ENCODE peak calls at places on chromosomes 11 and 22, in ten cellular contexts. N is tibial nerve, W is HepG2, J is brain microvascular endothelial cell, L is stomach, O is body of pancreas, S is heart left ventricle, G is SK-N-SH, R is upper lobe of right lung, K is fibroblast of lung. C is an unnamed sample.

GRCh38 chr22:30054764-30055069 is 25.5 kb upstream of the HORMAD2 start:
- DNase-seq in N (no peak), W (peak; percentile 92), J (no peak), L (peak; percentile 65), O (no peak), S (no peak), G (peak; percentile 46), R (no peak), K (no peak), C (no peak)

GRCh38 chr11:11396290-11397042 is 43.4 kb upstream of the CSNK2A3 start:
- DNase-seq in N (no peak), W (no peak), J (peak; percentile 84), L (no peak), O (no peak), S (no peak), G (no peak), R (no peak), K (peak; percentile 96), C (no peak)

GRCh38 chr11:95134491-95134890 is 44.8 kb downstream of the ENDOD1 start:
- DNase-seq in N (no peak), W (no peak), J (peak; percentile 63), L (no peak), O (no peak), S (no peak), G (no peak), R (no peak), K (peak; percentile 85), C (no peak)

GRCh38 chr11:120271672-120272071 is 31.7 kb downstream of the POU2F3 start:
- DNase-seq in N (no peak), W (no peak), J (no peak), L (no peak), O (no peak), S (no peak), G (no peak), R (no peak), K (no peak), C (no peak)

GRCh38 chr11:18527512-18527911 is 770 bp upstream of the TSG101 start:
- DNase-seq in N (no peak), W (no peak), J (peak; percentile 2), L (no peak), O (no peak), S (no peak), G (peak; percentile 10), R (no peak), K (peak; percentile 27), C (no peak)

GRCh38 chr11:124756753-124757227 is 4.7 kb upstream of the VSIG2 start:
- DNase-seq in N (no peak), W (no peak), J (no peak), L (no peak), O (no peak), S (no peak), G (no peak), R (no peak), K (no peak), C (no peak)

GRCh38 chr22:33210129-33210784 is 152.1 kb upstream of the SYN3 start:
- DNase-seq in N (no peak), W (peak; percentile 47), J (peak; percentile 11), L (no peak), O (peak; percentile 22), S (no peak), G (peak; percentile 68), R (no peak), K (peak; percentile 5), C (no peak)

GRCh38 chr11:17423533-17424310 is 35.3 kb upstream of the KCNJ11 start:
- DNase-seq in N (no peak), W (peak; percentile 58), J (no peak), L (peak; percentile 62), O (peak; percentile 87), S (no peak), G (no peak), R (no peak), K (no peak), C (no peak)

GRCh38 chr22:45475063-45475747 is 27.5 kb upstream of the FBLN1 start:
- DNase-seq in N (no peak), W (no peak), J (no peak), L (no peak), O (no peak), S (no peak), G (no peak), R (peak; percentile 20), K (no peak), C (no peak)

GRCh38 chr11:132898021-132898420 is 634.3 kb downstream of the OPCML start:
- DNase-seq in N (no peak), W (no peak), J (peak; percentile 76), L (no peak), O (no peak), S (no peak), G (no peak), R (no peak), K (peak; percentile 69), C (no peak)

GRCh38 chr11:33674035-33674814 is 26.4 kb downstream of the C11orf91 start:
- DNase-seq in N (no peak), W (no peak), J (peak; percentile 63), L (no peak), O (no peak), S (no peak), G (no peak), R (no peak), K (peak; percentile 91), C (no peak)

GRCh38 chr22:43812149-43812842 is at the start of gene EFCAB6:
- DNase-seq in N (peak; percentile 93), W (no peak), J (peak; percentile 88), L (peak; percentile 96), O (peak; percentile 95), S (peak; percentile 94), G (peak; percentile 90), R (peak; percentile 93), K (peak; percentile 89), C (peak; percentile 89)

GRCh38 chr11:72081184-72081644 is 564 bp downstream of the LRRC51 start:
- DNase-seq in N (no peak), W (no peak), J (no peak), L (peak; percentile 25), O (no peak), S (no peak), G (no peak), R (no peak), K (no peak), C (no peak)

GRCh38 chr22:24812950-24813349 is 6.9 kb downstream of the SGSM1 start:
- DNase-seq in N (no peak), W (no peak), J (no peak), L (no peak), O (no peak), S (no peak), G (no peak), R (no peak), K (no peak), C (no peak)

GRCh38 chr22:49996532-49997220 is 15.9 kb downstream of the IL17REL start:
- DNase-seq in N (no peak), W (no peak), J (no peak), L (no peak), O (no peak), S (no peak), G (no peak), R (peak; percentile 49), K (no peak), C (no peak)
- TF ChIP-seq CTCF in N (no peak), W (no peak), J (no peak), L (no peak), O (no peak), S (no peak), G (no peak), R (no peak), K (no peak), C (no peak)

DNA sequence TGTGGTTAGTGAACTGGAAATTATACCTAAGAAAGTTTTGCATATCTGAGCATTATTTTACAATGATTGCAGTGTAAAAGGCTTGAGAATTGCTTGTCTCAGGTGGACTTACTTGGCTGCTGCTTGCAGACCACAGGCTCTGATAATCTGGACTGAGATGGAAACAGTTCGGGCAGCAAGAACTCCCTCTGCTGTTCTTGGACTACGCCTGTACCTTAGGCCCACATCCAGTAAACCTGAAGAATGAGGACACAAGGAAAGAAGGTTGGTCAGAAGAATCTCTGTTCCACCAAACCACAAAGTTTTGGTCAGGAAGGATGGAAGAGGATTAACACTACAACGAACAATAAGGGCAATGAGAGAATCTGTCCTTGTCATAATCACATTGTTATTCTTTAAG is 80.1 kb downstream of the C2CD3 start:
- DNase-seq in N (no peak), W (peak; percentile 12), J (no peak), L (no peak), O (no peak), S (no peak), G (no peak), R (no peak), K (peak; percentile 33), C (peak; percentile 13)
- H3K36me3 ChIP-seq in N (no peaks in the 10 kb centered on the region), W (peaks cover 11% of the 10 kb centered on the region), J (peaks cover 19% of the 10 kb centered on the region), L (peaks cover 61% of the 10 kb centered on the region), O (no peaks in the 10 kb centered on the region), S (peaks cover 100% of the 10 kb centered on the region), G (peaks cover 35% of the 10 kb centered on the region), R (peaks cover 85% of the 10 kb centered on the region), K (peaks cover 4% of the 10 kb centered on the region), C (no peaks in the 10 kb centered on the region)

GRCh38 chr11:44740967-44741366 is 14.2 kb downstream of the TSPAN18 start:
- DNase-seq in N (no peak), W (no peak), J (no peak), L (no peak), O (no peak), S (no peak), G (no peak), R (no peak), K (no peak), C (no peak)

GRCh38 chr11:44741976-44742375 is 15.2 kb downstream of the TSPAN18 start:
- DNase-seq in N (no peak), W (no peak), J (no peak), L (no peak), O (no peak), S (no peak), G (no peak), R (no peak), K (no peak), C (no peak)

GRCh38 chr11:44743326-44743725 is 16.6 kb downstream of the TSPAN18 start:
- DNase-seq in N (no peak), W (no peak), J (no peak), L (no peak), O (no peak), S (no peak), G (no peak), R (peak; percentile 43), K (no peak), C (no peak)

GRCh38 chr11:44744160-44744559 is 17.4 kb downstream of the TSPAN18 start:
- DNase-seq in N (no peak), W (no peak), J (no peak), L (no peak), O (no peak), S (no peak), G (peak; percentile 72), R (peak; percentile 0), K (no peak), C (no peak)

DNA sequence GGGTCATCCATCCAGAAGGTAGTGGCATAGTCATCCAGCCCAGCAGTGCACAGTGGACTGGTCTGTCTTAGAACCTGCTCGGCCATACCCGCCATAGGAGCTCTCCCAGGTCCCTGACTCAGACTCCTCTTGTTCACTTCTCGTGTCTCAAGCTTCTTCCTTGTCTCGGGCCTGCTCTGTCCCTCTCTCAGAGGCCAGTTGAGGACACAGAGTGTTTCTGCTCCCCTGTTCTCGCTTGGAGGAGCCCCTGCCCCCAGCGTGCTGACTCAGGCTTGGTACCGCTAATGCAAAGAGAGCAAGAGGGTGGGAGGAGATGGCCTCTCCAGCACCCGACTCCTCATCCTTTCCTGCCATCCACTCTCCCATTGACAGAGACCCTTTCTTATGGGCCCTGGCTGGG is 15.7 kb downstream of the TSPAN18 start:
- DNase-seq in N (no peak), W (no peak), J (no peak), L (no peak), O (no peak), S (no peak), G (no peak), R (no peak), K (no peak), C (no peak)
- H3K27ac ChIP-seq in N (no peak overlapping the region), W (no peak overlapping the region), J (no peak overlapping the region), L (no peak overlapping the region), O (no peak overlapping the region), S (no peak overlapping the region), G (peak overlapping the region; percentile 96), R (no peak overlapping the region), K (no peak overlapping the region), C (no peak overlapping the region)

GRCh38 chr11:103202048-103202651 is 92.9 kb downstream of the DYNC2H1 start:
- DNase-seq in N (no peak), W (peak; percentile 10), J (peak; percentile 22), L (no peak), O (no peak), S (no peak), G (peak; percentile 28), R (no peak), K (peak; percentile 38), C (no peak)
- TF ChIP-seq CTCF in N (peak; percentile 14), W (peak; percentile 55), J (peak; percentile 59), L (peak; percentile 33), O (peak; percentile 50), S (peak; percentile 59), G (peak; percentile 86), R (peak; percentile 52), K (peak; percentile 70), C (peak; percentile 23)

C was measured in gastrocnemius medialis.